ENCODE peak calls at places on chromosomes 11 and 22, in four cellular contexts. Z is central memory CD4-positive, alpha-beta T cell; T is stimulated activated CD8-positive, alpha-beta memory T cell treated with anti-CD3 and anti-CD28 coated beads, Interleukin-12 subunit alpha, Interleukin-12 subunit beta, amount 100 ng/mL, for 4 hours; C is CD4-positive, alpha-beta T cell. L is an unnamed sample.

GRCh38 chr11:120985718-120986569 is 38.0 kb upstream of the TBCEL start:
- DNase-seq in Z (peak), T (peak), C (peak), L (no peak)

GRCh38 chr11:2908130-2908529 is 21.1 kb downstream of the PHLDA2 start:
- DNase-seq in Z (no peak), T (no peak), C (no peak), L (no peak)

GRCh38 chr11:1983601-1983961 is 14.1 kb downstream of the H19 start:
- DNase-seq in Z (no peak), T (no peak), C (no peak), L (no peak)

GRCh38 chr22:32352681-32353080 is 5.0 kb upstream of the RFPL3 start:
- DNase-seq in Z (no peak), T (no peak), C (no peak), L (no peak)

GRCh38 chr11:103202048-103202651 is 92.9 kb downstream of the DYNC2H1 start:
- DNase-seq in Z (no peak), T (no peak), C (no peak), L (no peak)

GRCh38 chr11:3949132-3949531 is 93.7 kb downstream of the STIM1 start:
- DNase-seq in Z (peak), T (no peak), C (no peak), L (no peak)

GRCh38 chr11:44418438-44418795 is 108.5 kb upstream of the ALX4 start:
- DNase-seq in Z (no peak), T (no peak), C (no peak), L (no peak)

GRCh38 chr22:19429950-19430889 is 1.3 kb downstream of the HIRA start:
- DNase-seq in Z (peak), T (no peak), C (no peak), L (no peak)

GRCh38 chr11:74612877-74613276 is 20.5 kb downstream of the POLD3 start:
- DNase-seq in Z (no peak), T (no peak), C (no peak), L (no peak)

GRCh38 chr22:46047841-46048595 is 71.1 kb upstream of the WNT7B start:
- DNase-seq in Z (no peak), T (no peak), C (no peak), L (no peak)

GRCh38 chr11:84608788-84609309 is 1018.3 kb downstream of the DLG2 start:
- DNase-seq in Z (no peak), T (no peak), C (no peak), L (no peak)

GRCh38 chr11:126084608-126084912 is 21.9 kb upstream of the CDON start:
- DNase-seq in Z (no peak), T (no peak), C (no peak), L (no peak)

GRCh38 chr11:113401718-113402117 is 14.1 kb downstream of the ANKK1 start:
- DNase-seq in Z (no peak), T (no peak), C (no peak), L (no peak)

GRCh38 chr22:41405588-41405987 is 23.8 kb downstream of the TEF start:
- DNase-seq in Z (no peak), T (no peak), C (no peak), L (peak)

GRCh38 chr11:67311556-67312082 is 8.3 kb downstream of the SSH3 start:
- DNase-seq in Z (no peak), T (no peak), C (no peak), L (no peak)

GRCh38 chr22:30159561-30160353 is 79.5 kb downstream of the HORMAD2 start:
- DNase-seq in Z (no peak), T (no peak), C (no peak), L (no peak)

GRCh38 chr22:23226497-23226850 is 46.2 kb downstream of the BCR start:
- DNase-seq in Z (no peak), T (no peak), C (no peak), L (no peak)

GRCh38 chr11:1281974-1282365 is 27.5 kb downstream of the TOLLIP start:
- DNase-seq in Z (no peak), T (no peak), C (no peak), L (no peak)